ENCODE peak calls at places on chromosomes 12 and 14, in four cellular contexts. J, K, O and H are unnamed samples.

GRCh38 chr12:19431407-19432308 is 7.6 kb upstream of the AEBP2 start:
- DNase-seq in J (no peak), K (no peak), O (no peak), H (no peak)

GRCh38 chr12:105882404-105882803 is 256.4 kb downstream of the NUAK1 start:
- DNase-seq in J (no peak), K (no peak), O (no peak), H (no peak)

GRCh38 chr12:120630139-120630895 is 10.1 kb upstream of the CABP1 start:
- DNase-seq in J (no peak), K (no peak), O (no peak), H (no peak)

GRCh38 chr14:26935733-26936132 is 337.9 kb upstream of the NOVA1 start:
- DNase-seq in J (no peak), K (no peak), O (no peak), H (no peak)

GRCh38 chr12:98592825-98593322 is 612 bp upstream of the SLC25A3 start:
- DNase-seq in J (no peak), K (no peak), O (no peak), H (no peak)

GRCh38 chr12:53191885-53192530 is 11.3 kb upstream of the CSAD start:
- DNase-seq in J (no peak), K (no peak), O (no peak), H (no peak)

GRCh38 chr12:56079729-56080555 is at the start of gene ERBB3:
- DNase-seq in J (peak), K (peak), O (peak), H (peak)

GRCh38 chr12:109289004-109289403 is 20.1 kb downstream of the FOXN4 start:
- DNase-seq in J (no peak), K (no peak), O (no peak), H (no peak)

GRCh38 chr14:69712217-69712565 is 54.8 kb upstream of the SRSF5 start:
- DNase-seq in J (no peak), K (no peak), O (no peak), H (no peak)

GRCh38 chr14:59107819-59108218 is 80.6 kb upstream of the DAAM1 start:
- DNase-seq in J (no peak), K (no peak), O (no peak), H (no peak)